ENCODE peak calls at places on chromosome 1, in eight cellular contexts. One of them, this sample, is unnamed.

GRCh38 chr1:16162163-16162822 is 6.4 kb upstream of the EPHA2 start:
- DNase-seq in heart right ventricle: no peak
- DNase-seq in heart left ventricle: no peak
- DNase-seq in MM.1S: peak; percentile 73
- DNase-seq in AG09309: no peak
- DNase-seq in Peyer's patch: peak; percentile 61
- DNase-seq in neural crest cell: no peak
- DNase-seq in RWPE2: no peak
- DNase-seq in this sample: no peak

GRCh38 chr1:227961651-227962050 is 13.9 kb upstream of the WNT9A start:
- DNase-seq in heart left ventricle: no peak
- DNase-seq in RWPE2: no peak
- DNase-seq in neural crest cell: no peak
- DNase-seq in Peyer's patch: no peak
- DNase-seq in MM.1S: no peak
- DNase-seq in AG09309: no peak
- DNase-seq in heart right ventricle: no peak
- DNase-seq in this sample: no peak

GRCh38 chr1:30449428-30450147 is 273.8 kb downstream of the MATN1 start:
- DNase-seq in MM.1S: no peak
- DNase-seq in neural crest cell: no peak
- DNase-seq in AG09309: no peak
- DNase-seq in heart left ventricle: peak; percentile 29
- DNase-seq in heart right ventricle: no peak
- DNase-seq in Peyer's patch: peak; percentile 3
- DNase-seq in RWPE2: no peak
- DNase-seq in this sample: no peak

GRCh38 chr1:172320723-172321122 is 99.8 kb upstream of the C1orf105 start:
- DNase-seq in neural crest cell: no peak
- DNase-seq in MM.1S: no peak
- DNase-seq in heart right ventricle: no peak
- DNase-seq in heart left ventricle: no peak
- DNase-seq in Peyer's patch: no peak
- DNase-seq in RWPE2: no peak
- DNase-seq in AG09309: peak; percentile 41
- DNase-seq in this sample: no peak

GRCh38 chr1:242651817-242652216 is 127.3 kb upstream of the PLD5 start:
- DNase-seq in AG09309: no peak
- DNase-seq in neural crest cell: no peak
- DNase-seq in MM.1S: no peak
- DNase-seq in Peyer's patch: no peak
- DNase-seq in heart right ventricle: no peak
- DNase-seq in heart left ventricle: no peak
- DNase-seq in RWPE2: no peak
- DNase-seq in this sample: no peak

GRCh38 chr1:8679411-8679800 is 138.0 kb downstream of the RERE start:
- DNase-seq in MM.1S: no peak
- DNase-seq in Peyer's patch: no peak
- DNase-seq in AG09309: no peak
- DNase-seq in RWPE2: no peak
- DNase-seq in neural crest cell: no peak
- DNase-seq in heart right ventricle: no peak
- DNase-seq in heart left ventricle: no peak
- DNase-seq in this sample: no peak

GRCh38 chr1:205013683-205014367 is 29.2 kb upstream of the CNTN2 start:
- DNase-seq in heart left ventricle: no peak
- DNase-seq in MM.1S: no peak
- DNase-seq in Peyer's patch: no peak
- DNase-seq in RWPE2: no peak
- DNase-seq in neural crest cell: no peak
- DNase-seq in AG09309: no peak
- DNase-seq in heart right ventricle: peak; percentile 42
- DNase-seq in this sample: peak; percentile 54

GRCh38 chr1:14824314-14824915 is 225.9 kb downstream of the KAZN start:
- DNase-seq in RWPE2: no peak
- DNase-seq in Peyer's patch: no peak
- DNase-seq in AG09309: no peak
- DNase-seq in heart right ventricle: no peak
- DNase-seq in heart left ventricle: no peak
- DNase-seq in MM.1S: peak; percentile 84
- DNase-seq in neural crest cell: no peak
- DNase-seq in this sample: no peak

GRCh38 chr1:63797056-63797726 is 23.4 kb downstream of the ROR1 start:
- DNase-seq in MM.1S: no peak
- DNase-seq in heart left ventricle: no peak
- DNase-seq in neural crest cell: no peak
- DNase-seq in RWPE2: no peak
- DNase-seq in AG09309: no peak
- DNase-seq in heart right ventricle: no peak
- DNase-seq in Peyer's patch: no peak
- DNase-seq in this sample: no peak

GRCh38 chr1:184801503-184801902 is 46.8 kb upstream of the EDEM3 start:
- DNase-seq in heart right ventricle: no peak
- DNase-seq in RWPE2: no peak
- DNase-seq in MM.1S: no peak
- DNase-seq in heart left ventricle: no peak
- DNase-seq in AG09309: peak; percentile 11
- DNase-seq in Peyer's patch: no peak
- DNase-seq in neural crest cell: no peak
- DNase-seq in this sample: no peak

GRCh38 chr1:248759644-248760043 is 4.1 kb upstream of the LYPD8 start:
- DNase-seq in AG09309: no peak
- DNase-seq in heart right ventricle: no peak
- DNase-seq in heart left ventricle: no peak
- DNase-seq in RWPE2: no peak
- DNase-seq in MM.1S: peak; percentile 0
- DNase-seq in Peyer's patch: no peak
- DNase-seq in neural crest cell: no peak
- DNase-seq in this sample: no peak

GRCh38 chr1:110433803-110434202 is 17.1 kb upstream of the PROK1 start:
- DNase-seq in heart left ventricle: peak; percentile 70
- DNase-seq in RWPE2: no peak
- DNase-seq in neural crest cell: no peak
- DNase-seq in Peyer's patch: no peak
- DNase-seq in heart right ventricle: peak; percentile 23
- DNase-seq in MM.1S: peak; percentile 27
- DNase-seq in AG09309: no peak
- DNase-seq in this sample: no peak

GRCh38 chr1:67953301-67953700 is 97.1 kb downstream of the DIRAS3 start:
- DNase-seq in AG09309: no peak
- DNase-seq in heart right ventricle: no peak
- DNase-seq in MM.1S: no peak
- DNase-seq in Peyer's patch: no peak
- DNase-seq in heart left ventricle: no peak
- DNase-seq in neural crest cell: no peak
- DNase-seq in RWPE2: no peak
- DNase-seq in this sample: no peak

GRCh38 chr1:229822026-229822425 is 196.0 kb downstream of the URB2 start:
- DNase-seq in MM.1S: no peak
- DNase-seq in AG09309: no peak
- DNase-seq in RWPE2: no peak
- DNase-seq in heart right ventricle: no peak
- DNase-seq in Peyer's patch: no peak
- DNase-seq in heart left ventricle: no peak
- DNase-seq in neural crest cell: no peak
- DNase-seq in this sample: no peak

GRCh38 chr1:226542623-226543103 is 5.9 kb upstream of the STUM start:
- DNase-seq in RWPE2: no peak
- DNase-seq in MM.1S: no peak
- DNase-seq in neural crest cell: no peak
- DNase-seq in AG09309: no peak
- DNase-seq in heart right ventricle: peak; percentile 69
- DNase-seq in heart left ventricle: no peak
- DNase-seq in Peyer's patch: no peak
- DNase-seq in this sample: no peak

GRCh38 chr1:61279570-61279969 is 197.2 kb downstream of the NFIA start:
- DNase-seq in MM.1S: no peak
- DNase-seq in heart left ventricle: no peak
- DNase-seq in RWPE2: no peak
- DNase-seq in AG09309: no peak
- DNase-seq in neural crest cell: no peak
- DNase-seq in Peyer's patch: no peak
- DNase-seq in heart right ventricle: no peak
- DNase-seq in this sample: no peak

GRCh38 chr1:241990040-241990439 is 8.9 kb downstream of the MAP1LC3C start:
- DNase-seq in Peyer's patch: peak; percentile 36
- DNase-seq in heart left ventricle: peak; percentile 80
- DNase-seq in heart right ventricle: peak; percentile 69
- DNase-seq in neural crest cell: no peak
- DNase-seq in RWPE2: peak; percentile 81
- DNase-seq in AG09309: peak; percentile 89
- DNase-seq in MM.1S: no peak
- DNase-seq in this sample: no peak

GRCh38 chr1:221810406-221810805 is 68.5 kb upstream of the DUSP10 start:
- DNase-seq in Peyer's patch: no peak
- DNase-seq in AG09309: no peak
- DNase-seq in heart left ventricle: no peak
- DNase-seq in RWPE2: no peak
- DNase-seq in heart right ventricle: no peak
- DNase-seq in neural crest cell: no peak
- DNase-seq in MM.1S: no peak
- DNase-seq in this sample: no peak

DNA sequence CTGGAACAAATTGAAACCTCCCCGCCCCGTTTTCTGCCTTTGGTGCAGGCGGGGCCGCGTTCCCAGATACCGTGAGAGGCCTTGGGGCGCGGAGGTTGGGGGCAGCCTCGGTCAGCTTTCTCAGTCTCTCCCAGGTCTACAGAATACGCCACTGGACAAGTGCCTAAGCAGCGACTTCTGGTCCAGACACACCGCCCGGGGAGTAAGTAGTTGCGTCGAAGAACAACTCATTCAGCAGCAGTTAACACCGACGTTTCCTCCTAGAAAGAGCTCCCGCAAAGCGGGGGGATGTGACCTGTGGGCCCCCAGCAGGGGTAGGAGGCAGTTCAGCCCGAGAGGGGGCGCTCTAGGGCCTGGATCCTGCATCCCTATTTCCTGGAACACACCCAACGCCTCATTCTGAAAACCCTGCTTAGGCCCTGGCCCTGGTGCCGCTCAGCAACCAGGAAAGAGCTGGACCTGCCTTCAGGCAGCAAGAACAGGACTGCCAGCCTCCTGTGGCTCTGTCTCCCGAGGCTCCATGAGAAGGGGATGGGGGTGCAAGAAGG is 6.5 kb upstream of the BARHL2 start:
- DNase-seq in heart right ventricle: no peak
- DNase-seq in Peyer's patch: no peak
- DNase-seq in RWPE2: no peak
- DNase-seq in neural crest cell: no peak
- DNase-seq in heart left ventricle: no peak
- DNase-seq in MM.1S: peak; percentile 29
- DNase-seq in AG09309: no peak
- DNase-seq in this sample: no peak
- TF ChIP-seq CTCF in heart right ventricle: no peak
- TF ChIP-seq CTCF in Peyer's patch: no peak
- TF ChIP-seq CTCF in RWPE2: peak; percentile 9
- TF ChIP-seq CTCF in neural crest cell: peak; percentile 48
- TF ChIP-seq CTCF in heart left ventricle: no peak
- TF ChIP-seq CTCF in MM.1S: peak; percentile 53
- TF ChIP-seq CTCF in AG09309: peak; percentile 19
- TF ChIP-seq CTCF in this sample: peak; percentile 34

GRCh38 chr1:24199291-24199900 is 12.3 kb upstream of the IFNLR1 start:
- DNase-seq in AG09309: no peak
- DNase-seq in heart left ventricle: peak; percentile 71
- DNase-seq in heart right ventricle: peak; percentile 60
- DNase-seq in Peyer's patch: peak; percentile 63
- DNase-seq in MM.1S: peak; percentile 73
- DNase-seq in RWPE2: no peak
- DNase-seq in neural crest cell: peak; percentile 77
- DNase-seq in this sample: no peak

GRCh38 chr1:24195146-24195545 is 8.1 kb upstream of the IFNLR1 start:
- DNase-seq in RWPE2: no peak
- DNase-seq in heart left ventricle: no peak
- DNase-seq in heart right ventricle: no peak
- DNase-seq in Peyer's patch: no peak
- DNase-seq in neural crest cell: no peak
- DNase-seq in MM.1S: no peak
- DNase-seq in AG09309: no peak
- DNase-seq in this sample: no peak

GRCh38 chr1:24195874-24196273 is 8.8 kb upstream of the IFNLR1 start:
- DNase-seq in RWPE2: no peak
- DNase-seq in neural crest cell: no peak
- DNase-seq in Peyer's patch: no peak
- DNase-seq in heart right ventricle: no peak
- DNase-seq in AG09309: no peak
- DNase-seq in MM.1S: no peak
- DNase-seq in heart left ventricle: no peak
- DNase-seq in this sample: no peak

GRCh38 chr1:24201941-24202440 is 14.9 kb upstream of the IFNLR1 start:
- DNase-seq in MM.1S: peak; percentile 57
- DNase-seq in Peyer's patch: peak; percentile 73
- DNase-seq in heart left ventricle: peak; percentile 67
- DNase-seq in AG09309: peak; percentile 84
- DNase-seq in RWPE2: peak; percentile 78
- DNase-seq in neural crest cell: peak; percentile 84
- DNase-seq in heart right ventricle: peak; percentile 79
- DNase-seq in this sample: no peak

GRCh38 chr1:24198766-24199165 is 11.7 kb upstream of the IFNLR1 start:
- DNase-seq in neural crest cell: no peak
- DNase-seq in RWPE2: no peak
- DNase-seq in Peyer's patch: no peak
- DNase-seq in heart right ventricle: no peak
- DNase-seq in AG09309: no peak
- DNase-seq in heart left ventricle: no peak
- DNase-seq in MM.1S: peak; percentile 66
- DNase-seq in this sample: no peak
- TF ChIP-seq CTCF in neural crest cell: no peak
- TF ChIP-seq CTCF in RWPE2: no peak
- TF ChIP-seq CTCF in Peyer's patch: no peak
- TF ChIP-seq CTCF in heart right ventricle: no peak
- TF ChIP-seq CTCF in AG09309: no peak
- TF ChIP-seq CTCF in heart left ventricle: no peak
- TF ChIP-seq CTCF in MM.1S: no peak
- TF ChIP-seq CTCF in this sample: no peak

DNA sequence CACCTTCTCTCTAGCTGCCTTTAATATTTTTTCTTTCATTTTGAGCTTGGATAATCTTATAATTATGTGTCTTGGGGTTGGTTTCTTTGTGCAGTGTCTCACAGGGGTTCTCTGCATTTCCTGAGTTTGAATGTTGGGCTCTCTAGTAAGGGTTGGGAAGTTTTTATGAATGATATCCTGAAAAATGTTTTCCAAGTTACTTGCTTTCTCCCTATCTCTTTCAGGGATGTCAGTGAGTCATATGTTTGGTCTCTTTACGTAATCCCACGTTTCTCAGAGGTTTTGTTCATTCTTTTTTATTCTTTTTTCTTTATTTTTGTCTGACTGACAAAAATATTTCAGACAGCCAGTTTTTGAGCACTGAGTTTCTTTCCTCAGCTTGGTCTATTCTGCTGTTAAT is 55.4 kb upstream of the CCDC190 start:
- DNase-seq in neural crest cell: no peak
- DNase-seq in AG09309: peak; percentile 41
- DNase-seq in heart left ventricle: no peak
- DNase-seq in Peyer's patch: no peak
- DNase-seq in MM.1S: no peak
- DNase-seq in heart right ventricle: no peak
- DNase-seq in RWPE2: no peak
- DNase-seq in this sample: no peak
- TF ChIP-seq CTCF in neural crest cell: no peak
- TF ChIP-seq CTCF in AG09309: no peak
- TF ChIP-seq CTCF in heart left ventricle: no peak
- TF ChIP-seq CTCF in Peyer's patch: no peak
- TF ChIP-seq CTCF in MM.1S: no peak
- TF ChIP-seq CTCF in heart right ventricle: no peak
- TF ChIP-seq CTCF in RWPE2: no peak
- TF ChIP-seq CTCF in this sample: no peak

GRCh38 chr1:165053273-165053835 is 303.2 kb downstream of the LMX1A start:
- DNase-seq in Peyer's patch: no peak
- DNase-seq in heart left ventricle: no peak
- DNase-seq in MM.1S: no peak
- DNase-seq in heart right ventricle: no peak
- DNase-seq in RWPE2: no peak
- DNase-seq in AG09309: no peak
- DNase-seq in neural crest cell: no peak
- DNase-seq in this sample: no peak
- TF ChIP-seq CTCF in Peyer's patch: no peak
- TF ChIP-seq CTCF in heart left ventricle: no peak
- TF ChIP-seq CTCF in MM.1S: no peak
- TF ChIP-seq CTCF in heart right ventricle: no peak
- TF ChIP-seq CTCF in RWPE2: no peak
- TF ChIP-seq CTCF in AG09309: no peak
- TF ChIP-seq CTCF in neural crest cell: no peak
- TF ChIP-seq CTCF in this sample: no peak